ENCODE peak calls at places on chromosomes 16 and 17, in five cellular contexts. Q is fibroblast of lung, D is HCT116, Z is mammary epithelial cell, P is endothelial cell of umbilical vein. H is an unnamed sample.

GRCh38 chr17:20992987-20993862 is 49.6 kb downstream of the USP22 start:
- DNase-seq in Z (peak; percentile 47), D (peak; percentile 51), Q (peak; percentile 86), P (peak; percentile 87), H (peak; percentile 52)

GRCh38 chr17:58531122-58531521 is 16.7 kb upstream of the MTMR4 start:
- DNase-seq in P (no peak), Q (no peak), Z (no peak), D (no peak), H (no peak)

GRCh38 chr17:66171692-66172091 is 20.2 kb downstream of the CEP112 start:
- DNase-seq in Q (no peak), P (no peak), Z (no peak), D (no peak), H (no peak)

GRCh38 chr17:77737442-77738265 is 220.8 kb upstream of the TNRC6C start:
- DNase-seq in D (no peak), Z (no peak), P (no peak), Q (no peak), H (no peak)

GRCh38 chr17:30113213-30113612 is 3.4 kb upstream of the NSRP1 start:
- DNase-seq in P (no peak), D (no peak), Z (peak; percentile 69), Q (no peak), H (no peak)

GRCh38 chr16:88688013-88688778 is 1.9 kb upstream of the SNAI3 start:
- DNase-seq in Q (no peak), D (no peak), P (no peak), Z (no peak), H (no peak)

GRCh38 chr16:9235837-9236236 is 144.4 kb downstream of the HAPSTR1 start:
- DNase-seq in Z (no peak), D (no peak), P (no peak), Q (no peak), H (no peak)

GRCh38 chr16:72400257-72401078 is 228.5 kb upstream of the PMFBP1 start:
- DNase-seq in P (peak; percentile 76), D (peak; percentile 28), Z (peak; percentile 28), Q (peak; percentile 82), H (peak; percentile 73)

GRCh38 chr17:38735161-38735997 is 5.2 kb downstream of the CISD3 start:
- DNase-seq in P (no peak), D (no peak), Z (no peak), Q (peak; percentile 38), H (no peak)

GRCh38 chr16:88319116-88319965 is 63.4 kb upstream of the ZNF469 start:
- DNase-seq in D (no peak), P (no peak), Z (no peak), Q (no peak), H (no peak)

GRCh38 chr16:175145-175949 is 1.1 kb upstream of the HBA1 start:
- DNase-seq in D (no peak), P (no peak), Q (no peak), Z (no peak), H (no peak)

GRCh38 chr16:1379863-1380174 is 28.1 kb downstream of the GNPTG start:
- DNase-seq in D (no peak), Q (no peak), Z (no peak), P (peak; percentile 6), H (no peak)

GRCh38 chr17:81115749-81116464 is 49.4 kb upstream of the PVALEF start:
- DNase-seq in D (no peak), Z (no peak), P (no peak), Q (no peak), H (no peak)

GRCh38 chr17:49290690-49291326 is 60.2 kb upstream of the PHOSPHO1 start:
- DNase-seq in P (peak; percentile 65), D (peak; percentile 8), Q (peak; percentile 49), Z (no peak), H (peak; percentile 7)

GRCh38 chr16:69179255-69180010 is 7.5 kb upstream of the SNTB2 start:
- DNase-seq in P (peak; percentile 89), Q (peak; percentile 99), Z (peak; percentile 53), D (no peak), H (peak; percentile 86)

GRCh38 chr16:46974352-46974751 is 878 bp upstream of the DNAJA2 start:
- DNase-seq in P (no peak), D (no peak), Q (peak; percentile 15), Z (no peak), H (no peak)

GRCh38 chr17:73910216-73910615 is 266.0 kb upstream of the SDK2 start:
- DNase-seq in Q (no peak), P (no peak), D (no peak), Z (no peak), H (no peak)

GRCh38 chr17:8649157-8650118 is 18.9 kb upstream of the MYH10 start:
- DNase-seq in D (no peak), P (no peak), Q (peak; percentile 77), Z (no peak), H (peak; percentile 99)

GRCh38 chr17:30550512-30551273 is 73.5 kb downstream of the GOSR1 start:
- DNase-seq in Q (peak; percentile 33), Z (peak; percentile 42), D (peak; percentile 40), P (no peak), H (peak; percentile 65)

GRCh38 chr16:70694088-70694487 is 8.2 kb upstream of the MTSS2 start:
- DNase-seq in Q (peak; percentile 74), Z (peak; percentile 60), D (no peak), P (no peak), H (peak; percentile 74)

GRCh38 chr17:31431098-31431794 is 39.8 kb downstream of the RAB11FIP4 start:
- DNase-seq in Q (no peak), D (no peak), P (no peak), Z (no peak), H (no peak)

GRCh38 chr17:14775761-14776492 is 475.0 kb downstream of the HS3ST3B1 start:
- DNase-seq in Q (no peak), P (no peak), D (no peak), Z (peak; percentile 92), H (peak; percentile 18)

GRCh38 chr16:79283578-79283977 is 317.0 kb downstream of the MAF start:
- DNase-seq in D (no peak), P (no peak), Z (no peak), Q (no peak), H (no peak)

GRCh38 chr16:72255785-72256184 is 83.8 kb upstream of the PMFBP1 start:
- DNase-seq in P (no peak), Q (peak; percentile 20), D (no peak), Z (peak; percentile 5), H (no peak)

GRCh38 chr17:39623356-39623950 is 3.3 kb upstream of the PPP1R1B start:
- DNase-seq in Q (peak; percentile 48), P (peak; percentile 61), Z (peak; percentile 45), D (no peak), H (no peak)

GRCh38 chr16:66905633-66906539 is 12.8 kb downstream of the CDH16 start:
- DNase-seq in P (no peak), D (no peak), Q (no peak), Z (peak; percentile 34), H (no peak)

GRCh38 chr16:85891033-85891775 is 7.8 kb upstream of the IRF8 start:
- DNase-seq in Q (no peak), Z (peak; percentile 71), P (no peak), D (peak; percentile 40), H (peak; percentile 48)

GRCh38 chr17:7850970-7851437 is 3.9 kb upstream of the TMEM88 start:
- DNase-seq in Z (no peak), P (no peak), Q (no peak), D (no peak), H (no peak)

GRCh38 chr17:30586818-30587595 is 109.8 kb downstream of the GOSR1 start:
- DNase-seq in D (no peak), Z (peak; percentile 71), Q (peak; percentile 24), P (peak; percentile 62), H (peak; percentile 81)

GRCh38 chr16:5073279-5073629 is 1.6 kb downstream of the ALG1 start:
- DNase-seq in P (no peak), D (no peak), Z (no peak), Q (peak; percentile 15), H (peak; percentile 36)

GRCh38 chr16:71867934-71868333 is 16.0 kb downstream of the ZNF821 start:
- DNase-seq in P (no peak), Q (no peak), D (no peak), Z (no peak), H (no peak)

DNA sequence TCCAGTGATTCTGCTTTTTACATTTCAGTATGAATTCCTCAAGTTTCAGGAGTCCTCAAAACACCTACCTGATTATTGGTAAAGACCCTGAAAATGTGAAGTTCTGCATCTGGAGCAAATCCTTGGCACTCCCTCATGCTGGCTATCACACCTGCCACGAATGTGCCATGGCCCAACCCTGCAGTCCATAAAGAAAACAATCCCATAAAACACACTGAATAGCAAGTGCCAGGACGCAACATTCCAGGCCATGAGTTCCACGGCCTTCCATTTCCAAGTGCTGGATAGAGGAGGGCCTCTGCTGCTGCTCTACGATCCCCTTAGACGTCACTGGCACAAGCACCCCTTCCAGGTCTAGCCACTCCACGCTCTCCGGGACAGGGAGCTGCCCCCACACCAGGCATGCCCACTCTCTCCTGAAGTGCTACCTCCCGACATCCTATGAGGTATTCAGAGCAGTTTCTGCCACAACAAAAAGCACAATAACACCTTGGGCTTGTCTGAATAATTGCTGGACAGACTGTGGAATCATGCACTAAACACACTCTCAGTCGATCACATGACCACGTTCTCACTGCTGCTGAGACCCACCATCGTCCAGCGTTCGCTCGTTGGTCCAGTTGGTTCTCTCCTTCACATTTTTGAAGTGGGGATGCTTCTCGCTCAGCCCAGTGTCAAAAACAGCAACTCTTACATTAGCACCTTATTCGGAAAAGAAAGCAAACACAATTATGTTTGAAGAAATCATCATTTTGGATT is 23.4 kb downstream of the MBTPS1 start:
- DNase-seq in Z (no peak), D (no peak), Q (no peak), P (no peak), H (no peak)
- H3K4me2 ChIP-seq in Z (no peak overlapping the region), D (no peak overlapping the region), Q (no peak overlapping the region), P (no peak overlapping the region), H (no peak overlapping the region)

GRCh38 chr17:82400830-82401229 is 17.3 kb upstream of the HEXD start:
- DNase-seq in Z (no peak), D (no peak), Q (no peak), P (no peak), H (no peak)
- H3K4me1 ChIP-seq in Z (no peaks in the 10 kb centered on the region), D (peaks cover 9% of the 10 kb centered on the region), Q (peaks cover 20% of the 10 kb centered on the region), P (no peaks in the 10 kb centered on the region), H (peaks cover 6% of the 10 kb centered on the region)

GRCh38 chr16:74922150-74923138 is 62.5 kb downstream of the WDR59 start:
- DNase-seq in Q (peak; percentile 5), Z (no peak), P (no peak), D (no peak), H (peak; percentile 77)
- H3K4me2 ChIP-seq in Q (no peak overlapping the region), Z (no peak overlapping the region), P (no peak overlapping the region), D (no peak overlapping the region), H (no peak overlapping the region)

GRCh38 chr17:2710075-2710803 is 1.3 kb downstream of the CLUH start:
- DNase-seq in Q (no peak), D (no peak), P (peak; percentile 12), Z (no peak), H (no peak)
- H3K4me1 ChIP-seq in Q (peaks cover 19% of the 10 kb centered on the region), D (peaks cover 45% of the 10 kb centered on the region), P (peaks cover 19% of the 10 kb centered on the region), Z (peaks cover 31% of the 10 kb centered on the region), H (peaks cover 27% of the 10 kb centered on the region)

GRCh38 chr16:86922311-86922710 is 344.0 kb downstream of the FOXL1 start:
- DNase-seq in Z (no peak), D (no peak), Q (no peak), P (no peak), H (no peak)
- H3K4me2 ChIP-seq in Z (no peak overlapping the region), D (no peak overlapping the region), Q (no peak overlapping the region), P (no peak overlapping the region), H (no peak overlapping the region)

H was measured in astrocyte.